ENCODE peak calls at places on chromosomes 13 and 19, in nine cellular contexts. J is SK-N-SH, B is ovary, U is heart right ventricle, N is left lung, P is iPS DF 6.9, G is Peyer's patch, F is right lobe of liver, Y is uterus. I is an unnamed sample.

GRCh38 chr13:29923554-29924481 is 73.4 kb upstream of the UBL3 start:
- DNase-seq in P (peak; percentile 54), B (peak; percentile 65), J (peak; percentile 38), N (peak; percentile 88), Y (peak; percentile 82), U (peak; percentile 34), F (peak; percentile 92), G (peak; percentile 86), I (peak; percentile 93)

GRCh38 chr13:37289212-37289935 is 183.9 kb upstream of the CSNK1A1L start:
- DNase-seq in B (no peak), F (no peak), U (no peak), P (no peak), N (no peak), Y (no peak), J (no peak), G (no peak), I (no peak)

GRCh38 chr19:42683917-42684513 is 56.3 kb downstream of the PSG3 start:
- DNase-seq in Y (no peak), J (peak; percentile 9), U (no peak), P (peak; percentile 13), B (no peak), F (no peak), N (no peak), G (no peak), I (peak; percentile 12)

GRCh38 chr13:96112936-96113335 is 23.0 kb downstream of the HS6ST3 start:
- DNase-seq in G (no peak), F (no peak), Y (no peak), J (no peak), N (no peak), P (no peak), U (no peak), B (no peak), I (no peak)

GRCh38 chr13:110570886-110571285 is 9.4 kb upstream of the RAB20 start:
- DNase-seq in N (no peak), J (no peak), U (no peak), Y (no peak), G (no peak), B (no peak), F (no peak), P (no peak), I (no peak)

GRCh38 chr19:10871711-10872550 is 578 bp downstream of the CARM1 start:
- DNase-seq in B (peak; percentile 56), P (no peak), Y (peak; percentile 66), F (peak; percentile 63), N (peak; percentile 91), J (peak; percentile 74), G (peak; percentile 69), U (peak; percentile 61), I (no peak)

GRCh38 chr19:5216141-5216847 is 124.3 kb downstream of the PTPRS start:
- DNase-seq in U (no peak), B (no peak), G (no peak), Y (no peak), P (no peak), F (no peak), N (no peak), J (no peak), I (no peak)

GRCh38 chr13:30824651-30825050 is 81.4 kb upstream of the MEDAG start:
- DNase-seq in P (no peak), G (no peak), U (no peak), Y (no peak), N (no peak), B (no peak), J (no peak), F (no peak), I (no peak)

GRCh38 chr13:45500492-45501174 is 35.9 kb downstream of the COG3 start:
- DNase-seq in J (no peak), P (no peak), N (no peak), G (no peak), Y (no peak), U (no peak), B (no peak), F (no peak), I (no peak)
- H3K4me3 ChIP-seq in J (no peak overlapping the region), P (no peak overlapping the region), N (no peak overlapping the region), G (no peak overlapping the region), Y (no peak overlapping the region), U (no peak overlapping the region), B (no peak overlapping the region), F (no peak overlapping the region), I (no peak overlapping the region)

GRCh38 chr13:46178143-46178542 is 3.8 kb downstream of the LCP1 start:
- DNase-seq in N (no peak), B (no peak), J (no peak), P (no peak), F (no peak), G (no peak), U (no peak), Y (no peak), I (no peak)
- H3K4me1 ChIP-seq in N (peaks cover 52% of the 10 kb centered on the region), B (no peaks in the 10 kb centered on the region), J (no peaks in the 10 kb centered on the region), P (no peaks in the 10 kb centered on the region), F (no peaks in the 10 kb centered on the region), G (no peaks in the 10 kb centered on the region), U (peaks cover 3% of the 10 kb centered on the region), Y (no peaks in the 10 kb centered on the region), I (peaks cover 13% of the 10 kb centered on the region)

DNA sequence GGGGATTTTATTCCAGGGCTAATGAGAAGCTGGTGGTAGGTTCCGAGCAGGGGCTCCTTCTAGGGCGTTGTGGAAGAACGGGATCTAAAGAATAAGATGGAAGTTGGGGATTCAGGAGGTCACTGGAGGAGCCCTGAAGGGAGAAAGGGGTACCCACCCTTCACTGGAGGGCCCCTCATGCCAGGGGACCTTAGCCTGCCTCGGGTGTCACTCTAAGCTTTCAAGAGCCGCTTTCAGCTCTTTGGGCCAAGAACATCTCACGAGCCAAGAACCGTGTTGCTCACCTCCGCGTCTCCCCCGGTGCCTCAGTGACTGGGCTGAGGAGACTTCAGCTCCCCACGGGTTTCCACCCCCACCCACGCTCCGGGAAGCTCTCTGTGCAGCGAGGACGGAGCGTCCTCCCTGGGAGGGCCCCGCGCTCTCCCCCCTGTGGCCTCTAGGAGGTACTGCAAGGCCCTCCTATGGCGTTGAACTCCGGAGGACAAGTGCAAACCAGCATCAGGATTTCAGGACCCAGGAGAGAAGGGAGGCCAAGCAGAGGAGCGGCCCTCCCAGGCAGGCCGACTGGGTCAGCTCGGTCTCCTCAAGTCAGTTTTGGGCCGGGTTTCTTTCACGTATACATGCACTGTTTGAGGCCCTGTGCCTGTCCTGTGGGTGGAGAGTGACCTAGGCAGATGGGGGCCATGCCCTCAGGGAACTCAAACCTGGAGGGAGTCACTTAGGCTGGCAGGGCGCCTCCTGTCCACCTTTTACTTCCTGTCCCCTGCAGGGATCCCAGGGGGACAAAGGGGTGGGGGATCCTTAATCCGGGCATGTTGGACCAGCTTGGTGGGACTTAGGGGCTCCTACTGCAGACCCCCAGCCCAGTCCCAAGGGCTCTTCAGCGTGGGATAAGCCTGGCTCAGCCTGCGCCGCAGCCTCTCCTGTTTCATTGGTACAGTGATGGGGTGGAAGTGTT is 5.1 kb upstream of the KRTDAP start:
- DNase-seq in P (no peak), Y (peak; percentile 58), F (peak; percentile 65), U (peak; percentile 65), G (peak; percentile 70), N (peak; percentile 94), J (peak; percentile 87), B (peak; percentile 58), I (no peak)
- H3K4me3 ChIP-seq in P (no peak overlapping the region), Y (no peak overlapping the region), F (no peak overlapping the region), U (no peak overlapping the region), G (no peak overlapping the region), N (no peak overlapping the region), J (no peak overlapping the region), B (no peak overlapping the region), I (no peak overlapping the region)

GRCh38 chr19:41551711-41552110 is 24.3 kb upstream of the CEACAM21 start:
- DNase-seq in N (no peak), B (no peak), G (no peak), P (no peak), J (no peak), U (no peak), Y (no peak), F (no peak), I (no peak)

GRCh38 chr19:41552558-41552957 is 23.4 kb upstream of the CEACAM21 start:
- DNase-seq in N (no peak), J (no peak), U (no peak), P (no peak), Y (no peak), G (no peak), F (no peak), B (no peak), I (no peak)

GRCh38 chr19:41554902-41555301 is 21.1 kb upstream of the CEACAM21 start:
- DNase-seq in B (no peak), N (no peak), F (no peak), G (no peak), Y (no peak), U (no peak), J (no peak), P (no peak), I (no peak)

GRCh38 chr19:41553804-41554203 is 22.2 kb upstream of the CEACAM21 start:
- DNase-seq in J (no peak), B (no peak), U (no peak), F (no peak), Y (no peak), G (no peak), N (no peak), P (no peak), I (no peak)

DNA sequence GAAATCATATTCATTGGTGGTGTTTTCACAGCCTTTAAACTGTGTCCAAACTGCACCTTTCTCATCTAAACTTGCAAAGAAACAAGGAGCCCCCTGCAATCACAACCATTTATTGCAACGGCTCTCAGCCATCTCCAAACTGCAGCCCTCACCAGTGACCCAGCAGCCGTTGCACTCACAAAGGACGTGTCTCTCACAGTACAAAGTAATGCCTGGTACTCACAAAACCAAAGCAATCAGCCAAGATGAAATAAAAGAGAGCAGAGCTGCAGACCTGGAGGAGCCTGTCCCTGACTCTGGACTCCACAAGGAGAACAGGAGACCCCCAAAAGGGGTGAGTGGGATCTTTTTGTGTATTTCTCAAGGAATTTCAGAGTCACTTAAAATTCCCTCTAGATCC is 20.2 kb upstream of the CEACAM21 start:
- DNase-seq in N (no peak), U (no peak), G (no peak), Y (no peak), F (no peak), B (no peak), J (no peak), P (no peak), I (no peak)
- H3K4me1 ChIP-seq in N (peaks cover 43% of the 10 kb centered on the region), U (peaks cover 41% of the 10 kb centered on the region), G (no peaks in the 10 kb centered on the region), Y (no peaks in the 10 kb centered on the region), F (no peaks in the 10 kb centered on the region), B (no peaks in the 10 kb centered on the region), J (no peaks in the 10 kb centered on the region), P (no peaks in the 10 kb centered on the region), I (no peaks in the 10 kb centered on the region)

GRCh38 chr19:863305-863620 is 3.8 kb downstream of the CFD start:
- DNase-seq in J (no peak), U (no peak), F (no peak), N (no peak), G (no peak), B (no peak), Y (no peak), P (no peak), I (no peak)
- H3K4me3 ChIP-seq in J (no peak overlapping the region), U (no peak overlapping the region), F (no peak overlapping the region), N (no peak overlapping the region), G (no peak overlapping the region), B (no peak overlapping the region), Y (no peak overlapping the region), P (no peak overlapping the region), I (no peak overlapping the region)

DNA sequence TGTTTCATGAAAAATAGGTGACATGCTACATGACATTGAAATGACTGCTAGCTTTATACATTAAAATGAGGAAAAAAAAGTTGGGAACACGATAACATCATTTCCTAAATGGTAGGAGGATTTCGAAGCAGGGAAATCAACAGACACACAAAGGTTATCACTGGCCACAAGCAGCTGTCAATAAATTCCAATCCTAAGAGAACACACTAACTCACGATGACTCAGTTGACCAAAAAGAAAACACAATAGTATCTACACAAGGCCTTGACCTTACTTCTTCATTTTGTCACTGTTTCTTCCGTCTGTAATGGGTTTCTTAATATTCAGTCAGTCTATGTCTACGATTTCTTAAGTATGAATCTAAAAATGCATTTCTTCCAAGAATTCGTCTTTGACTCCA is 36.5 kb downstream of the STARD13 start:
- DNase-seq in Y (no peak), P (no peak), B (no peak), J (no peak), G (no peak), N (no peak), U (no peak), F (no peak), I (no peak)
- H3K4me1 ChIP-seq in Y (peaks cover 7% of the 10 kb centered on the region), P (no peaks in the 10 kb centered on the region), B (no peaks in the 10 kb centered on the region), J (peaks cover 22% of the 10 kb centered on the region), G (peaks cover 2% of the 10 kb centered on the region), N (peaks cover 8% of the 10 kb centered on the region), U (peaks cover 61% of the 10 kb centered on the region), F (no peaks in the 10 kb centered on the region), I (peaks cover 45% of the 10 kb centered on the region)